ENCODE peak calls at places on chromosomes 1 and 21, in seven cellular contexts. S is central memory CD4-positive, alpha-beta T cell; L is pancreas; H is fibroblast of the conjunctiva; V is posterior cingulate gyrus; P is A673; B is Calu3. Z is an unnamed sample.

GRCh38 chr1:233544304-233544703 is 69.6 kb upstream of the KCNK1 start:
- DNase-seq in V (no peak), B (no peak), S (no peak), L (no peak), P (no peak), H (no peak), Z (no peak)

GRCh38 chr1:13549521-13549920 is 34.1 kb upstream of the PDPN start:
- DNase-seq in B (no peak), L (no peak), S (no peak), P (no peak), H (no peak), V (no peak), Z (no peak)

GRCh38 chr1:60978421-60979357 is 103.7 kb upstream of the NFIA start:
- DNase-seq in V (no peak), P (peak), B (peak), H (peak), S (peak), L (no peak), Z (no peak)

GRCh38 chr1:85137660-85138059 is 63.2 kb downstream of the SYDE2 start:
- DNase-seq in S (no peak), L (peak), H (no peak), P (no peak), B (peak), V (peak), Z (peak)

GRCh38 chr1:197799271-197799670 is 24.0 kb upstream of the DENND1B start:
- DNase-seq in L (no peak), S (no peak), P (peak), B (no peak), V (no peak), H (peak), Z (no peak)

GRCh38 chr1:171433451-171433850 is 51.9 kb upstream of the PRRC2C start:
- DNase-seq in H (no peak), B (peak), S (no peak), P (no peak), L (no peak), V (no peak), Z (no peak)

GRCh38 chr21:29499734-29500343 is 201.1 kb downstream of the BACH1 start:
- DNase-seq in V (no peak), P (peak), B (peak), S (no peak), L (no peak), H (no peak), Z (peak)

GRCh38 chr1:83961571-83962295 is 37.2 kb downstream of the TTLL7 start:
- DNase-seq in S (no peak), V (no peak), B (no peak), P (no peak), H (no peak), L (no peak), Z (no peak)

GRCh38 chr1:86183711-86184252 is 27.2 kb upstream of the COL24A1 start:
- DNase-seq in S (no peak), L (no peak), H (no peak), P (no peak), B (no peak), V (no peak), Z (no peak)

GRCh38 chr1:53144201-53144600 is 1.8 kb upstream of the SLC1A7 start:
- DNase-seq in S (no peak), L (no peak), B (no peak), H (no peak), V (no peak), P (no peak), Z (no peak)

Z was measured in Caco-2.